ENCODE peak calls at places on chromosomes 4 and X, in four cellular contexts. V, O, Z and I are unnamed samples.

GRCh38 chr4:3812211-3812934 is 46.2 kb downstream of the ADRA2C start:
- DNase-seq in V (peak; percentile 50), O (no peak), Z (no peak), I (no peak)

GRCh38 chrX:112670964-112671363 is 8.8 kb downstream of the LHFPL1 start:
- DNase-seq in Z (no peak), V (no peak), O (no peak), I (no peak)

GRCh38 chr4:16686195-16686594 is 212.2 kb downstream of the LDB2 start:
- DNase-seq in V (no peak), Z (no peak), O (no peak), I (peak; percentile 81)

GRCh38 chrX:80876877-80877276 is 67.2 kb upstream of the BRWD3 start:
- DNase-seq in O (no peak), Z (peak; percentile 43), V (no peak), I (peak; percentile 49)

GRCh38 chr4:111681751-111682150 is 463.5 kb upstream of the FAM241A start:
- DNase-seq in Z (no peak), O (no peak), V (no peak), I (no peak)

GRCh38 chr4:54090804-54091623 is 8.9 kb upstream of the GSX2 start:
- DNase-seq in Z (peak; percentile 47), O (no peak), V (peak; percentile 86), I (no peak)

GRCh38 chr4:69934150-69934549 is 3.3 kb downstream of the CSN1S1 start:
- DNase-seq in Z (no peak), O (no peak), V (no peak), I (no peak)

GRCh38 chrX:150219374-150220185 is 143.5 kb upstream of the MAMLD1 start:
- DNase-seq in Z (peak; percentile 30), O (no peak), V (no peak), I (no peak)

GRCh38 chrX:43881410-43882293 is 598 bp downstream of the MAOB start:
- DNase-seq in Z (no peak), V (no peak), O (peak; percentile 36), I (no peak)

GRCh38 chrX:107710617-107711391 is 64.8 kb downstream of the TSC22D3 start:
- DNase-seq in O (peak; percentile 76), Z (peak; percentile 76), V (no peak), I (peak; percentile 9)

GRCh38 chr4:46323891-46324290 is 66.0 kb downstream of the GABRA2 start:
- DNase-seq in O (no peak), Z (no peak), V (no peak), I (no peak)

GRCh38 chr4:69440312-69440711 is 55.4 kb downstream of the UGT2B4 start:
- DNase-seq in O (no peak), V (no peak), Z (no peak), I (no peak)

GRCh38 chr4:11230888-11231287 is 197.8 kb downstream of the HS3ST1 start:
- DNase-seq in Z (peak; percentile 43), V (no peak), O (no peak), I (no peak)
- H3K4me3 ChIP-seq in Z (no peak overlapping the region), V (no peak overlapping the region), O (no peak overlapping the region), I (no peak overlapping the region)

GRCh38 chr4:185219551-185220344 is 10.3 kb downstream of the SNX25 start:
- DNase-seq in Z (no peak), V (no peak), O (peak; percentile 38), I (peak; percentile 87)
- H3K27ac ChIP-seq in Z (no peak overlapping the region), V (no peak overlapping the region), O (no peak overlapping the region), I (no peak overlapping the region)

GRCh38 chr4:155954118-155954503 is 445 bp upstream of the CTSO start:
- DNase-seq in V (peak; percentile 50), O (no peak), Z (no peak), I (no peak)

GRCh38 chr4:155950461-155950860 is 3.2 kb downstream of the CTSO start:
- DNase-seq in V (no peak), Z (peak; percentile 24), O (no peak), I (no peak)

GRCh38 chr4:155954939-155955338 is 1.3 kb upstream of the CTSO start:
- DNase-seq in Z (no peak), O (no peak), V (no peak), I (no peak)

GRCh38 chr4:155953151-155954117 is at the start of gene CTSO:
- DNase-seq in V (peak; percentile 91), Z (peak; percentile 73), O (peak; percentile 93), I (peak; percentile 86)

GRCh38 chr4:155952546-155952945 is 1.1 kb downstream of the CTSO start:
- DNase-seq in V (no peak), Z (no peak), O (no peak), I (no peak)
- H3K4me3 ChIP-seq in V (no peak overlapping the region), Z (no peak overlapping the region), O (peak overlapping the region; percentile 95), I (no peak overlapping the region)

DNA sequence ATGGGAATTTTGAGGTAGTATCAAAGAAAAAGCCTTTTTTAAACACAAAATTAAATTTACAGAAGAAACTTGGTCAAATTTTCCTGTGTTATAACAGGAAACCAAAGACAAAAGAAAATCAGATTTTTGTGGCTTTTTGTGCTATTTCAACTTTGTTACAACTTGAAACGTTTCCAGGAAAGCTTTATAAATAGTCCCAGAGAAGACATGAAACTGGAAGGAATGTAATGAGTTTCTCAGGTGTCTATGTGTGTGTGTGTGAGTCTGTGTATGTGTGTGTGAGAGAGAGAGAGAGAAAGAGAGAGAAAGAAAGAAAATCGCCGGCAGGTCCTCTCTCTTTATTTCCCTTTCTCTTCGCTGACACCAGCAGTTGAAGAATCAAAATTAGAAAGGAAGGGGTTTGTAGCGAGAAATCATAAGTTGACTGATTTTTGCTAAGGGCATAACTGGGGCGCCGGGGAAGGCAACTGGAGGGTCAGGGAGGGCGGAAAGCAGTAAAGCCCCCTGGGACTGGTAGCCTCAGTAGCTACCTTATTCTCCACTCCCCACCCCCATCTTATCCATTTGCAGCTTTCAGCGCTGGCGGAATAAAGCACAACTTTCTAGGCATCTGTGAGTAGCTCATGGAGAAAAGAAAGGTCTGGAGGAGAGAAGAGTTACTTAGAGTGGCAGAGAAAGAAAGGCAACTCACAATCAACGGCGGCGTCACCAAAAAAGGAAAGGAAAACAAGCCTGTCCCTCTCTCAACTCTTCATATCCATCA is 1.4 kb downstream of the TMEM47 start:
- DNase-seq in V (no peak), O (no peak), Z (peak; percentile 30), I (peak; percentile 21)
- H3K27ac ChIP-seq in V (peak overlapping the region; percentile 65), O (peak overlapping the region; percentile 48), Z (no peak overlapping the region), I (peak overlapping the region; percentile 74)